ENCODE peak calls at places on chromosome 12, in five cellular contexts. G is IMR-90, Y is pancreas, C is thyroid gland, F is tibial artery. E is an unnamed sample.

GRCh38 chr12:130879212-130879686 is 7.4 kb downstream of the RAN start:
- DNase-seq in G (no peak), Y (no peak), C (no peak), F (no peak), E (no peak)

GRCh38 chr12:1575287-1575798 is 19.0 kb downstream of the FBXL14 start:
- DNase-seq in G (no peak), Y (no peak), C (peak; percentile 11), F (no peak), E (peak; percentile 54)

GRCh38 chr12:7927470-7927869 is 8.5 kb downstream of the SLC2A3 start:
- DNase-seq in G (no peak), Y (no peak), C (no peak), F (no peak), E (no peak)

GRCh38 chr12:94148841-94149780 is 734 bp downstream of the PLXNC1 start:
- DNase-seq in G (peak; percentile 23), Y (no peak), C (peak; percentile 41), F (no peak), E (no peak)

GRCh38 chr12:40104461-40105264 is 1.2 kb downstream of the SLC2A13 start:
- DNase-seq in G (peak; percentile 2), Y (peak; percentile 11), C (peak; percentile 5), F (no peak), E (no peak)

GRCh38 chr12:38744056-38744455 is 161.3 kb downstream of the CPNE8 start:
- DNase-seq in G (no peak), Y (no peak), C (no peak), F (no peak), E (no peak)

GRCh38 chr12:18898469-18898868 is 160.6 kb downstream of the CAPZA3 start:
- DNase-seq in G (no peak), Y (no peak), C (no peak), F (no peak), E (no peak)

GRCh38 chr12:5081016-5081415 is 37.3 kb downstream of the KCNA5 start:
- DNase-seq in G (no peak), Y (no peak), C (no peak), F (no peak), E (no peak)

GRCh38 chr12:59070534-59070933 is 150.2 kb upstream of the LRIG3 start:
- DNase-seq in G (no peak), Y (no peak), C (no peak), F (no peak), E (no peak)

DNA sequence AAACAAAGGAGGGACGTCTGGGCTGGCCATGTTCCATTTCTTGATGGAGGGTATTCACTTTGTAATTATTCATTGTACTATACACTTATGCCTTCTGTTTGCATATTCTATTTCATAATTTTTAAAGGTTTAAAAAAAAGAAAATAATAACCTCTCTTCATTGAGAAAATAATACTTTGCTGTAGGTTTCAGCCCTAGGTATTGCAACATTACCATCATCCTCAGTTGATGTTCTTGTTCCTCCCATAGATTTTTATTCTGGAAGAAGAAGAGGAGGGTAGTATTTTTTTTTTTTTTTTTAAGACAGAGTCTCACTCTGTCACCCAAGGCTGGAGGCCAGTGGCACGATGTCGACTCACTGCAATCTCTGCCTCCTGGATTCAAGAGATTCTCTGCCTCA is 54.7 kb downstream of the PHLDA1 start:
- DNase-seq in G (no peak), Y (no peak), C (no peak), F (no peak), E (no peak)
- H3K4me1 ChIP-seq in G (peaks cover 16% of the 10 kb centered on the region), Y (peaks cover 42% of the 10 kb centered on the region), C (no peaks in the 10 kb centered on the region), F (peaks cover 25% of the 10 kb centered on the region), E (no peaks in the 10 kb centered on the region)

GRCh38 chr12:62603811-62604098 is 137.1 kb downstream of the MON2 start:
- DNase-seq in G (no peak), Y (no peak), C (no peak), F (no peak), E (no peak)

GRCh38 chr12:62601765-62602444 is 135.3 kb downstream of the MON2 start:
- DNase-seq in G (no peak), Y (no peak), C (no peak), F (no peak), E (no peak)

GRCh38 chr12:62604373-62604772 is 137.7 kb downstream of the MON2 start:
- DNase-seq in G (no peak), Y (no peak), C (no peak), F (no peak), E (no peak)

GRCh38 chr12:62602445-62603060 is 135.9 kb downstream of the MON2 start:
- DNase-seq in G (peak; percentile 90), Y (peak; percentile 81), C (peak; percentile 89), F (peak; percentile 90), E (peak; percentile 88)

GRCh38 chr12:62603061-62603810 is 136.6 kb downstream of the MON2 start:
- DNase-seq in G (peak; percentile 89), Y (peak; percentile 82), C (peak; percentile 84), F (peak; percentile 80), E (peak; percentile 86)
- TF ChIP-seq CTCF in G (peak; percentile 60), Y (peak; percentile 44), C (peak; percentile 18), F (peak; percentile 74), E (peak; percentile 80)

GRCh38 chr12:129195081-129195480 is 341.8 kb downstream of the GLT1D1 start:
- DNase-seq in G (no peak), Y (no peak), C (no peak), F (no peak), E (no peak)
- H3K4me1 ChIP-seq in G (no peaks in the 10 kb centered on the region), Y (no peaks in the 10 kb centered on the region), C (no peaks in the 10 kb centered on the region), F (no peaks in the 10 kb centered on the region), E (no peaks in the 10 kb centered on the region)

GRCh38 chr12:119804011-119804641 is 73.0 kb downstream of the CIT start:
- DNase-seq in G (peak; percentile 78), Y (peak; percentile 55), C (peak; percentile 55), F (peak; percentile 30), E (peak; percentile 51)
- TF ChIP-seq CTCF in G (peak; percentile 44), Y (peak; percentile 25), C (no peak), F (peak; percentile 7), E (peak; percentile 52)

DNA sequence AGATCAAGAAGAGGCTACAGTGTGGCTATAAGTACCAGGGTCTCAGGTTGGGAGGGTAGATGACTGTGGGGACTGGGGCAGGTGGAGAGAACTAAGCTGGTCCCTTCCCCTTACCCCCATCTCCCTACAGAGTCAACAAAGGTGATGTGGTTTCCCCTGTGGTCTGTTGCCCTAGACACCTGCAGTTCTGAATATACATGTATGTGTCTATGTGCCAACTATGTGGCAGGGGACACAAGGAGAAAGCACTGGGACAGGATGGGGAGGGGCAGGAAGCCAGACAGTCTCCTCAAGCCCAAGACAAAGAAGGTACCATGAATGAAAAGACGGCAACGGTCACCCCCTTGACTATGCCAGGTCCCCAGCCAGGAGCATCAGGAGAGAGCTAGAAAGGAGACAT is 4.5 kb upstream of the HDAC7 start:
- DNase-seq in G (no peak), Y (no peak), C (no peak), F (no peak), E (no peak)
- H3K4me1 ChIP-seq in G (peaks cover 28% of the 10 kb centered on the region), Y (peaks cover 8% of the 10 kb centered on the region), C (peaks cover 70% of the 10 kb centered on the region), F (peaks cover 79% of the 10 kb centered on the region), E (peaks cover 7% of the 10 kb centered on the region)

GRCh38 chr12:127774828-127775227 is 492.1 kb upstream of the TMEM132C start:
- DNase-seq in G (no peak), Y (no peak), C (no peak), F (no peak), E (no peak)

GRCh38 chr12:127773520-127773919 is 493.4 kb upstream of the TMEM132C start:
- DNase-seq in G (no peak), Y (no peak), C (peak; percentile 25), F (no peak), E (no peak)

GRCh38 chr12:127781336-127781735 is 485.6 kb upstream of the TMEM132C start:
- DNase-seq in G (no peak), Y (no peak), C (no peak), F (no peak), E (no peak)

GRCh38 chr12:127780881-127781280 is 486.1 kb upstream of the TMEM132C start:
- DNase-seq in G (no peak), Y (no peak), C (no peak), F (no peak), E (no peak)

DNA sequence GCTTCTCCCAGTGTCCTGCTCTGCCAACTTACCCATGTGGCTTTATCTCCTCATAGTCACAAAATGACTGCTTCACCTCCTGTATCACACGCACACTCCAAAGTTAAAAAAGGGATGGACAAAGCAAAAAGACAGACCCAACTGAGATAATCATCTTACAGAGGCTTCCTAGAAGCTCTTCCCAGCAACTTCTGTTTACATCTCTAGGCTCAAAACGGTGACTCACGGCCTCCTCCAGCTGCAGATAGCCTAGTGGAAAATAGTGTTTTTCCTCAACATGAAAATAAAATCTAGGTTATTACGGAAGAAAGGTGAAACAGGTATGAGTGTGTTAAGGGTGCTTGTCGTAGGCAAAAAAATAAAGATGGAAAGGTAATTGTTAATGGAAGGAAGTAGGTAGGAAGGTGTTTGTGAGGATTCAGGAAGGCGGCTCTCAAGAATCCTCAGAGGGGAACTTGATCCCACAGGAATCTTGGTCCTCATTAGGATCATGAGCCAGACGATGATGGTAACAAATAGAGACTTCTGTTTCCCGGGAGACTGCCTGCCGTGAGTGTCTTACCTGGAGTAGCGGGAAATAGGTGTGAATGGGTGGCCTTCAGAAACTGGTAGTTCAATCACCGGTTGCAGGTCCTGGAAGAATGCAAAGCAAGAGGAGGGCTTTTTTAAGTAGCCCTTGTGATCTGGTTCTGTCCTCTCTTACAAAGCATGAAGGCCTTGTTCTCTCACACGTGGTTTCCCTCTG is 487.5 kb upstream of the TMEM132C start:
- DNase-seq in G (no peak), Y (no peak), C (no peak), F (no peak), E (no peak)
- TF ChIP-seq CTCF in G (no peak), Y (no peak), C (no peak), F (no peak), E (no peak)

DNA sequence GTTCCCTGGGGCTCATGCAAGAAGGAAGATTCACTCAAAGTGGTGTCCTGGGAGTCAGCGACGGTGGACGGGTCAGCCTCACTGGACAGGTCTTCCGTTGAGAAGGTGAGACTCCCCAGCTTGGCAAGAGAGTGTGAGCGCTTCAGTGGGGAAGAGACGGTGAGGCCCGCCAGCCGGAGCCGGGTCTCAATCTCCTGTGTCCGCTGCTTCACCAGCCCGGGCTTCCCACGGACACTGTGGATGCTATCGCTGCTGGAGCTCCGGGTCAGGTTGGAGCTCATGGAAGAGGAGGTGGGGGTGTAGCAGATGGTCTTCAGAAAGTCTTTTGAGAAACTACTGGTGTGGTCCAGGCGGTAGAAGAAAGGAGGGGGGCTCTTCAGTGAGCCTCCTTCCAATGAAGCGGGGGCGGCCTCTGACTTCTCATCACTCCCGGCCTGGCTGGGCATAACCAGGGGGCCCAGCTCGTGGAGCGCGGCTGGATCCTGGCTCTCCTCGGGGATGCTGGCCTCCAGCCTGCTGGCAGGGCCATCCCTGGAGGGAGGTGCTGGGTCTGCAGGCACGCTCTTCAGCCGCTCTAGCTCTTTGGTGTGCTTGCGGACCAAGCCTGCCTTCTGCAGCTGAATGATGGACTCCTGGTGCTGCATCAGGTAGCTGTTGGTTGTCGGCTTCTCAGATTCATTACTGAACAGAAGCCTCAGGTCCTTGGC is 56.9 kb upstream of the CORO1C start:
- DNase-seq in G (no peak), Y (no peak), C (no peak), F (peak; percentile 62), E (no peak)
- H3K4me1 ChIP-seq in G (peaks cover 10% of the 10 kb centered on the region), Y (no peaks in the 10 kb centered on the region), C (peaks cover 6% of the 10 kb centered on the region), F (peaks cover 33% of the 10 kb centered on the region), E (no peaks in the 10 kb centered on the region)

GRCh38 chr12:27094726-27095125 is 12.3 kb upstream of the C12orf71 start:
- DNase-seq in G (no peak), Y (no peak), C (no peak), F (no peak), E (no peak)
- TF ChIP-seq CTCF in G (no peak), Y (no peak), C (no peak), F (no peak), E (no peak)

GRCh38 chr12:47725091-47725772 is at the start of gene ENDOU:
- DNase-seq in G (no peak), Y (no peak), C (no peak), F (no peak), E (no peak)
- H3K4me1 ChIP-seq in G (peaks cover 22% of the 10 kb centered on the region), Y (peaks cover 6% of the 10 kb centered on the region), C (peaks cover 18% of the 10 kb centered on the region), F (peaks cover 6% of the 10 kb centered on the region), E (no peaks in the 10 kb centered on the region)

GRCh38 chr12:80939231-80939950 is 1.7 kb upstream of the LIN7A start:
- DNase-seq in G (no peak), Y (no peak), C (no peak), F (no peak), E (no peak)
- TF ChIP-seq CTCF in G (no peak), Y (no peak), C (no peak), F (no peak), E (no peak)

E was measured in prostate gland.